ENCODE peak calls at places on chromosomes 13 and 19, in eight cellular contexts. B is endothelial cell of umbilical vein, T is heart left ventricle, C is PC-9, Y is prostate gland, N is ascending aorta, O is adrenal gland, U is tibial artery. F is an unnamed sample.

GRCh38 chr19:54047626-54048025 is 16.1 kb downstream of the VSTM1 start:
- DNase-seq in B (no peak), T (no peak), C (no peak), Y (no peak), N (no peak), O (no peak), U (no peak), F (no peak)

GRCh38 chr13:51666316-51666715 is 82.1 kb downstream of the WDFY2 start:
- DNase-seq in B (no peak), T (no peak), C (no peak), Y (no peak), N (no peak), O (no peak), U (no peak), F (no peak)

GRCh38 chr19:35519291-35519690 is 5.8 kb upstream of the DMKN start:
- DNase-seq in B (no peak), T (no peak), C (peak; percentile 40), Y (no peak), N (no peak), O (no peak), U (no peak), F (no peak)

GRCh38 chr13:43905435-43906031 is 25.8 kb downstream of the LACC1 start:
- DNase-seq in B (peak; percentile 68), T (no peak), C (peak; percentile 9), Y (peak; percentile 53), N (no peak), O (no peak), U (no peak), F (no peak)

GRCh38 chr13:51865838-51866237 is 4.1 kb downstream of the CCDC70 start:
- DNase-seq in B (no peak), T (no peak), C (no peak), Y (no peak), N (no peak), O (no peak), U (no peak), F (no peak)

GRCh38 chr13:96540656-96541055 is 450.7 kb downstream of the HS6ST3 start:
- DNase-seq in B (no peak), T (no peak), C (no peak), Y (no peak), N (no peak), O (no peak), U (no peak), F (no peak)

GRCh38 chr13:114095486-114095885 is 36.9 kb downstream of the RASA3 start:
- DNase-seq in B (no peak), T (peak; percentile 12), C (no peak), Y (no peak), N (no peak), O (no peak), U (peak; percentile 51), F (no peak)

GRCh38 chr13:51849145-51850101 is 4.4 kb upstream of the TMEM272 start:
- DNase-seq in B (no peak), T (no peak), C (peak; percentile 7), Y (no peak), N (no peak), O (no peak), U (no peak), F (no peak)

GRCh38 chr13:78689011-78689410 is 30.1 kb upstream of the OBI1 start:
- DNase-seq in B (peak; percentile 18), T (no peak), C (no peak), Y (no peak), N (no peak), O (no peak), U (no peak), F (no peak)

GRCh38 chr13:45950343-45950995 is 98.9 kb upstream of the SIAH3 start:
- DNase-seq in B (no peak), T (no peak), C (no peak), Y (no peak), N (no peak), O (no peak), U (no peak), F (no peak)

GRCh38 chr13:48902421-48902820 is 73.3 kb upstream of the FNDC3A start:
- DNase-seq in B (no peak), T (no peak), C (no peak), Y (no peak), N (no peak), O (peak; percentile 48), U (no peak), F (no peak)

GRCh38 chr13:51148952-51149573 is 38.0 kb upstream of the C13orf42 start:
- DNase-seq in B (peak; percentile 78), T (peak; percentile 33), C (peak; percentile 10), Y (peak; percentile 42), N (no peak), O (peak; percentile 45), U (no peak), F (no peak)

GRCh38 chr19:39518975-39519374 is 4.0 kb downstream of the SELENOV start:
- DNase-seq in B (no peak), T (no peak), C (peak; percentile 38), Y (no peak), N (no peak), O (no peak), U (no peak), F (no peak)

GRCh38 chr13:93227280-93227905 is 786 bp downstream of the GPC6 start:
- DNase-seq in B (no peak), T (no peak), C (no peak), Y (peak; percentile 10), N (no peak), O (no peak), U (peak; percentile 70), F (no peak)

GRCh38 chr13:108322206-108322824 is 52.8 kb downstream of the TNFSF13B start:
- DNase-seq in B (peak; percentile 42), T (no peak), C (no peak), Y (no peak), N (no peak), O (no peak), U (no peak), F (no peak)

GRCh38 chr13:41500501-41500900 is 43.2 kb downstream of the RGCC start:
- DNase-seq in B (no peak), T (no peak), C (no peak), Y (no peak), N (no peak), O (no peak), U (no peak), F (no peak)

GRCh38 chr19:42255766-42256750 is 1.1 kb upstream of the ERF start:
- DNase-seq in B (peak; percentile 63), T (peak; percentile 82), C (peak; percentile 41), Y (no peak), N (no peak), O (peak; percentile 55), U (peak; percentile 79), F (no peak)

GRCh38 chr13:48731957-48732569 is 78.3 kb downstream of the CYSLTR2 start:
- DNase-seq in B (peak; percentile 59), T (peak; percentile 42), C (peak; percentile 9), Y (no peak), N (no peak), O (peak; percentile 61), U (no peak), F (no peak)

GRCh38 chr13:112447761-112448603 is 71.8 kb downstream of the SPACA7 start:
- DNase-seq in B (no peak), T (no peak), C (no peak), Y (no peak), N (no peak), O (no peak), U (no peak), F (peak; percentile 27)

GRCh38 chr19:49142866-49143335 is 12.3 kb downstream of the HRC start:
- DNase-seq in B (peak; percentile 92), T (peak; percentile 93), C (peak; percentile 88), Y (peak; percentile 93), N (peak; percentile 64), O (peak; percentile 94), U (peak; percentile 93), F (peak; percentile 89)

GRCh38 chr19:6278740-6279619 is 795 bp downstream of the MLLT1 start:
- DNase-seq in B (no peak), T (no peak), C (peak; percentile 1), Y (no peak), N (no peak), O (no peak), U (no peak), F (no peak)

GRCh38 chr13:67131393-67131792 is 98.7 kb downstream of the PCDH9 start:
- DNase-seq in B (no peak), T (no peak), C (no peak), Y (no peak), N (no peak), O (no peak), U (no peak), F (no peak)

GRCh38 chr19:2115324-2115723 is 18.6 kb downstream of the IZUMO4 start:
- DNase-seq in B (no peak), T (no peak), C (no peak), Y (no peak), N (no peak), O (no peak), U (no peak), F (no peak)

GRCh38 chr13:72651196-72651595 is 76.2 kb downstream of the MZT1 start:
- DNase-seq in B (no peak), T (no peak), C (no peak), Y (no peak), N (no peak), O (peak; percentile 22), U (no peak), F (no peak)
- TF ChIP-seq CTCF in B (no peak), T (peak; percentile 33), C (no peak), Y (no peak), N (no peak), O (peak; percentile 36), U (no peak), F (no peak)

GRCh38 chr19:51364200-51365106 is 1.7 kb downstream of the ETFB start:
- DNase-seq in B (no peak), T (no peak), C (peak; percentile 19), Y (no peak), N (no peak), O (peak; percentile 76), U (no peak), F (no peak)
- H3K27ac ChIP-seq in B (no peak overlapping the region), T (no peak overlapping the region), C (peak overlapping the region; percentile 22), Y (peak overlapping the region; percentile 86), N (no peak overlapping the region), O (peak overlapping the region; percentile 95), U (no peak overlapping the region), F (peak overlapping the region; percentile 24)

GRCh38 chr19:18435185-18435841 is 2.6 kb downstream of the ISYNA1 start:
- DNase-seq in B (no peak), T (no peak), C (no peak), Y (no peak), N (no peak), O (no peak), U (no peak), F (no peak)

GRCh38 chr19:18438331-18439024 is 545 bp upstream of the ISYNA1 start:
- DNase-seq in B (peak; percentile 24), T (peak; percentile 73), C (peak; percentile 77), Y (peak; percentile 64), N (no peak), O (peak; percentile 83), U (peak; percentile 87), F (no peak)

GRCh38 chr19:18437481-18438330 is at the start of gene ISYNA1:
- DNase-seq in B (peak; percentile 66), T (peak; percentile 77), C (peak; percentile 64), Y (peak; percentile 60), N (no peak), O (peak; percentile 76), U (no peak), F (no peak)

GRCh38 chr19:18435848-18436631 is 1.9 kb downstream of the ISYNA1 start:
- DNase-seq in B (no peak), T (no peak), C (no peak), Y (no peak), N (no peak), O (peak; percentile 26), U (no peak), F (no peak)

GRCh38 chr19:18436651-18437478 is 1.1 kb downstream of the ISYNA1 start:
- DNase-seq in B (peak; percentile 86), T (peak; percentile 88), C (peak; percentile 87), Y (peak; percentile 71), N (no peak), O (peak; percentile 85), U (peak; percentile 90), F (no peak)
- H3K4me1 ChIP-seq in B (peaks cover 14% of the 10 kb centered on the region), T (peaks cover 16% of the 10 kb centered on the region), C (peaks cover 22% of the 10 kb centered on the region), Y (peaks cover 2% of the 10 kb centered on the region), N (peaks cover 16% of the 10 kb centered on the region), O (peaks cover 29% of the 10 kb centered on the region), U (peaks cover 54% of the 10 kb centered on the region), F (peaks cover 22% of the 10 kb centered on the region)

GRCh38 chr13:94988654-94989053 is 276.3 kb upstream of the SOX21 start:
- DNase-seq in B (peak; percentile 13), T (no peak), C (no peak), Y (no peak), N (no peak), O (no peak), U (no peak), F (no peak)
- TF ChIP-seq CTCF in B (peak; percentile 14), T (no peak), C (no peak), Y (no peak), N (no peak), O (no peak), U (no peak), F (no peak)